ENCODE peak calls at places on chromosome 3, in nine cellular contexts. I, X, D, M, T, H, G, O and R are unnamed samples. For H3K9me3 and H3K27me3, the result is how much of the 10 kb centered on the place peaks cover.

GRCh38 chr3:46846624-46847542 is 16.4 kb downstream of the MYL3 start:
- DNase-seq in I (no peak), X (no peak), D (no peak), M (no peak), T (no peak), H (no peak), G (no peak), O (no peak), R (no peak)

GRCh38 chr3:112925560-112925959 is 49.3 kb downstream of the CD200R1 start:
- DNase-seq in I (no peak), X (no peak), D (no peak), M (no peak), T (no peak), H (no peak), G (no peak), O (no peak), R (no peak)

GRCh38 chr3:192915306-192915705 is 2.4 kb downstream of the MB21D2 start:
- DNase-seq in I (peak), X (peak), D (peak), M (peak), T (no peak), H (peak), G (peak), O (no peak), R (no peak)

GRCh38 chr3:58536501-58537411 is at the start of gene ACOX2:
- DNase-seq in I (no peak), X (no peak), D (no peak), M (peak), T (no peak), H (no peak), G (no peak), O (no peak), R (no peak)

GRCh38 chr3:184229424-184230080 is at the start of gene VWA5B2:
- DNase-seq in I (peak), X (no peak), D (peak), M (peak), T (peak), H (peak), G (peak), O (no peak), R (no peak)

GRCh38 chr3:114879059-114880031 is 267.7 kb downstream of the ZBTB20 start:
- DNase-seq in I (no peak), X (no peak), D (peak), M (peak), T (no peak), H (no peak), G (no peak), O (no peak), R (no peak)

GRCh38 chr3:69161587-69162196 is 39.3 kb upstream of the LMOD3 start:
- DNase-seq in I (peak), X (no peak), D (peak), M (peak), T (no peak), H (peak), G (peak), O (no peak), R (peak)

GRCh38 chr3:51621091-51621892 is 49.8 kb upstream of the TEX264 start:
- DNase-seq in I (no peak), X (no peak), D (peak), M (peak), T (no peak), H (no peak), G (no peak), O (no peak), R (no peak)

GRCh38 chr3:67296039-67296892 is 298.2 kb downstream of the KBTBD8 start:
- DNase-seq in I (no peak), X (peak), D (no peak), M (no peak), T (no peak), H (no peak), G (peak), O (no peak), R (no peak)

GRCh38 chr3:17983106-17983505 is 240.7 kb upstream of the TBC1D5 start:
- DNase-seq in I (no peak), X (no peak), D (no peak), M (no peak), T (no peak), H (no peak), G (no peak), O (no peak), R (no peak)

GRCh38 chr3:190626951-190627620 is 113.2 kb downstream of the IL1RAP start:
- DNase-seq in I (no peak), X (no peak), D (no peak), M (no peak), T (no peak), H (no peak), G (no peak), O (no peak), R (no peak)

GRCh38 chr3:115616461-115616860 is 6.8 kb upstream of the GAP43 start:
- DNase-seq in I (no peak), X (no peak), D (no peak), M (no peak), T (no peak), H (no peak), G (no peak), O (no peak), R (no peak)

GRCh38 chr3:18401298-18401961 is 23.7 kb downstream of the SATB1 start:
- DNase-seq in I (no peak), X (no peak), D (no peak), M (no peak), T (no peak), H (no peak), G (no peak), O (no peak), R (no peak)

GRCh38 chr3:77529522-77529921 is 489.6 kb downstream of the ROBO2 start:
- DNase-seq in I (no peak), X (no peak), D (no peak), M (no peak), T (no peak), H (no peak), G (no peak), O (no peak), R (no peak)

GRCh38 chr3:112333386-112334334 is 704 bp downstream of the CD200 start:
- DNase-seq in I (peak), X (peak), D (peak), M (no peak), T (no peak), H (no peak), G (no peak), O (no peak), R (no peak)

GRCh38 chr3:108406661-108407206 is 103.7 kb downstream of the MYH15 start:
- DNase-seq in I (peak), X (no peak), D (peak), M (peak), T (no peak), H (peak), G (peak), O (no peak), R (peak)

GRCh38 chr3:90132220-90132619 is 1024.8 kb downstream of the EPHA3 start:
- DNase-seq in I (no peak), X (no peak), D (no peak), M (peak), T (no peak), H (no peak), G (no peak), O (no peak), R (no peak)

GRCh38 chr3:14507345-14507741 is 32.8 kb downstream of the GRIP2 start:
- DNase-seq in I (no peak), X (no peak), D (no peak), M (no peak), T (no peak), H (no peak), G (no peak), O (peak), R (no peak)

GRCh38 chr3:189605717-189606116 is 25.5 kb upstream of the TP63 start:
- DNase-seq in I (no peak), X (no peak), D (no peak), M (no peak), T (no peak), H (no peak), G (no peak), O (no peak), R (no peak)

GRCh38 chr3:49724586-49724985 is 835 bp upstream of the GMPPB start:
- DNase-seq in I (peak), X (no peak), D (no peak), M (no peak), T (no peak), H (no peak), G (no peak), O (no peak), R (no peak)

GRCh38 chr3:126128504-126129407 is 44.8 kb upstream of the SLC41A3 start:
- DNase-seq in I (no peak), X (no peak), D (no peak), M (no peak), T (no peak), H (no peak), G (no peak), O (peak), R (no peak)

DNA sequence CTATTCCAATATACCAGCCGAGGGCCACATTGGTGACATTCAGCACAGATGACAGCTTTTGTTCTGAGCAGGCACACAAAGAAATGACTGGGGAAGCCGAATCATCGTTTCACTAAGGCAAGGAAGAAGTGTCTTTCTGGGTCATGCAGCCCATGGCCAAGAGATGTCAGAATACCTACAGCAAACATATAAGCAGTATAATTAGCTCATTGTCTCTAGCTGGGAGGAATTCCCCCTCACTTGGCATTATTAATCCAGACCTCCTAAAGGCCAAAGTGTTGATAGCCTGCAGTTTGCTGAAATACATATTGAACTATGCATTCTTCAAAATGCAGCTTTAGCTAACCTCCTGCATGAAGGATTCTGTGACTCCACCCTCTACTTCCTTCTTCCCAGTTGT is 100.2 kb downstream of the CNTN4 start:
- DNase-seq in I (no peak), X (no peak), D (no peak), M (no peak), T (no peak), H (no peak), G (no peak), O (no peak), R (no peak)
- H3K9me3 ChIP-seq in I (under half), X (under half), D (under half), M (under half), T (under half), H (under half), G (under half), O (under half), R (under half)

GRCh38 chr3:13142552-13143380 is 69.5 kb upstream of the IQSEC1 start:
- DNase-seq in I (no peak), X (no peak), D (no peak), M (no peak), T (no peak), H (no peak), G (no peak), O (peak), R (no peak)

GRCh38 chr3:13143381-13144004 is 70.3 kb upstream of the IQSEC1 start:
- DNase-seq in I (no peak), X (no peak), D (no peak), M (no peak), T (no peak), H (no peak), G (no peak), O (peak), R (no peak)

GRCh38 chr3:13145826-13146642 is 72.8 kb upstream of the IQSEC1 start:
- DNase-seq in I (no peak), X (no peak), D (no peak), M (no peak), T (no peak), H (no peak), G (no peak), O (peak), R (no peak)

GRCh38 chr3:13145131-13145825 is 72.0 kb upstream of the IQSEC1 start:
- DNase-seq in I (no peak), X (no peak), D (no peak), M (no peak), T (no peak), H (no peak), G (no peak), O (peak), R (no peak)

DNA sequence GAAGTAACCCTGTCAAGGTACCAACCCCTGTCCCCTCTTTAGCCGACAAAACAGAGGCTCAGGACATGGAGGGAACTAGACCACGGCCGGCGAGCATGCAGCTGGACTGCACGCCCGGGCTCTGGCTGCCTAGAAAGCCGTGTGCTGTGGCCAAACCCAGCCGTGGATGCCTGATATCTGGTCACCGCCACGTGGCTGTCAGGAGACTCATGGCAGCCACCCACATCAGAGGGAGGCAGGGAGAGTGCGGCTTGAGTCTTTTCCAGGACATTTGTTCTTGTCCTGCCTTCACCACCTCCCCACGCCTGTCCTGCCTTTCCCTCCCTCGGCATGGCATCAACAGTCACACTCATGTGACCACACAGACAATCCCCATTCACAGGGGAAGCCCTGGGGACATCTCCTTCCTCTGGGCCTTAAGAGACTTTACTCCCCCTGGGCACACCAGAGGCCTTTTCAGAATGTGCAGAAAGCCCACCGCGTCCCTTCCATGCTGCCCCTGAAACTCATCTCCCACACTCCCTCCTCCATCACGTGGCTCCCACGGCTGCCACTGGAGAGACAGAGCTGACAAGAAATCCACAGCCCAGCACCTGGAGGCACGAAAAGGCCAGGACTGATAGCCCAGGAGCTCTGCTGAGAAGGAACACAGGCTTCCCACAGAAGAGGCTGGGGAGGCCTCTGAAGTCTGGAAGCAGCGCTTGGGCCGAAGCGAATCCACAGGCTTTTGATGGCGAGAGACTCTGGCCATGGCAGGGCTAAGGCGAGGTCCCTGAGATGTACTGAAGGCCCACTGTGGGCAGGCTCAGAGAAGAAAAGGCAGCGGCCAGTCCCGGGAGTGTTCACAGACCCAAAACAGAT is 71.2 kb upstream of the IQSEC1 start:
- DNase-seq in I (no peak), X (no peak), D (no peak), M (no peak), T (no peak), H (no peak), G (no peak), O (peak), R (no peak)
- H3K27me3 ChIP-seq in I (under half), X (under half), D (under half), M (under half), T (under half), H (under half), G (under half), O (under half), R (under half)

DNA sequence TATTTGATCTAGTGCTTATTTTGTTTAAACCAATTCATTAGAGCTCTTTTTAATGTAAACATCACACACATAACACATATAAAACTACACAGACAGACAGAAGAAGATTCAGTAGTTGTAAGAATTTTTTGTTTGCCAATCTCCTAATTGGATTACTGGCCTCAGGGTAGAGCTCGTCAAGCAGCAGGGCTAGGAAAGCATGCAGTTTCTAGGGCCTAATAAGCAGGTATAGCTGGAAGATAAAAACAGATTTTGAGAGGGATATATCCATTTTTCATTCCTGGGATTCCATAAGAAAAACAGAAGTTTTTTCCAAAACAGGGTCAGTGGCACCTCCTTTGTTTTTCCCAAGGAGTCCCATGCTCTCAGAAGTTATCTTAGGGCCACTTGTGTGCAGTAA is 265.2 kb upstream of the SGO1 start:
- DNase-seq in I (peak), X (no peak), D (no peak), M (no peak), T (no peak), H (no peak), G (no peak), O (no peak), R (no peak)
- H3K9me3 ChIP-seq in I (under half), X (under half), D (under half), M (under half), T (under half), H (under half), G (under half), O (under half), R (under half)

DNA sequence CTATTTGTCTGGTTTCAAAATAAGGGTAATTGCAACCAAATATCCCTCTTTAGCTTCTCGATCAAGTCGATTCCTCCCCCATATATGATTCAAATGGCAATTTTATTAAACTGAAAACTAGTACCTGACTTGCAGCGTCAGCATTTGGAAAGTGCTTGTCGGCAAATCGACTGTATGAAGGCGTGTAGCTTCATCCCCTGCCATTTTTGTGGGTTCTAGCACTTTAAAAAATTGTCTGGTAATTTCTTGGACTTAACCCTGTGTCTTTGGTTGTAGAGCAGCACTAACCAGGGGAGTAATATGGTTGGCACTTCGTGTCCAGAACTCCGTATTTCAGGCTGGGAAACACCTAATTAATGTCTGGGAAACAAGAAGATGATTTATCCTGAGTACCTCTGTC is 573 bp downstream of the MME start:
- DNase-seq in I (no peak), X (no peak), D (peak), M (peak), T (no peak), H (no peak), G (no peak), O (no peak), R (no peak)
- H3K27me3 ChIP-seq in I (under half), X (under half), D (under half), M (under half), T (under half), H (under half), G (under half), O (under half), R (under half)

DNA sequence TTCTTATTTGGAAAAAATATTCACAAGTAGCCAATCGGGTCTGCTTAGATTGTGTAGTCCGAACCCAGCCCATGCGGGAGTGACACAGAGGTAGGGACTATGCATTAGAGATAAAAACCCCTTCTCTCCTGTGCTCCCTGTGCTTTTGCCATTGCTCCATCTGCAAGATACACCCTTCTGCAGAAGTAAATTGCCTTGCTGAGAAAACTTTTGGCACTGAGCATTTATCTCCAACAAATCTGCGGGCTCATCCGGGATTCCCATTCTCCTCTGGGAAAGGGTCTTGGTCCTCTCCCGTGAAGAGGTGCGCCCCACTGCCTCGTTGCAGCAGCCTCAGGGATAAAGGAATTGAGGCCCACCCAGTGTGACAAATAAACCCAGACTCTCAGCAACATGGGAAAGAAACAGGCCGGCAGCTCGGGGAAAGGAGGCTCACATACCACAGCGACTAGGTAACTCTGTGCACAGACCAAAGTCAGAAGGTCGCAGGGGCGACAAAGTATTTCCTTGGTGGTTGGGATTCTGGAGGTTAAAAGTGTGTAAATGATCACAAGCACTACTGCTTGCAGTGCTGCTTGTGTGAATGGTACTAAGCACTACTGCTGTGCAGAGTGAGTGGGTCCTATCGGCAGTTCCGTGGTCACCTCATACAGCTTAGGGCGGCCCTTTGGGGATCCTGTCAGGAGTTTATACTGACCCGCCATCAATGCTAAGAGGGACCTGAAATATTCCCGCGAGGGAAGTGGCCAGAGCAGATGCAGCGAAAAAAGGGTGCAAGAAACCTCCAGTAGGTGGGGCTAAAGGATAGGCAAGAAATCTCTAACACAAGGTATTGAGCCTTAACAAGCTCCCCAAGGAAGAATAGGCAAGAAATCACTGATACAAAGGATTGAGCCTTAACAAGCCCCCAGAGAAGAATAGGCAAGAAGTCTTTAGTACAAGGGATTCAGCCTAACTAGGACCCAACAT is 54.3 kb downstream of the GSK3B start:
- DNase-seq in I (peak), X (peak), D (no peak), M (no peak), T (no peak), H (no peak), G (peak), O (no peak), R (no peak)
- H3K9me3 ChIP-seq in I (under half), X (half or more), D (under half), M (under half), T (under half), H (under half), G (under half), O (under half), R (under half)